ENCODE peak calls at places on chromosomes 5 and 9, in five cellular contexts. P is CD4-positive, alpha-beta T cell; B is activated B cell treated with CpG ODN at 0.5 μM for 24 hours; K is lower lobe of right lung; Q is aorta. W is an unnamed sample.

GRCh38 chr5:75054110-75054930 is 2.0 kb upstream of the GCNT4 start:
- ATAC-seq in P (no peak), B (no peak), K (peak), Q (peak), W (no peak)

GRCh38 chr9:79973627-79974026 is 401.9 kb downstream of the TLE4 start:
- ATAC-seq in P (no peak), B (no peak), K (no peak), Q (no peak), W (no peak)

GRCh38 chr5:73812962-73813588 is 187.1 kb downstream of the ARHGEF28 start:
- ATAC-seq in P (no peak), B (no peak), K (peak), Q (no peak), W (no peak)

GRCh38 chr9:131899248-131899882 is 159.5 kb upstream of the RAPGEF1 start:
- ATAC-seq in P (no peak), B (no peak), K (no peak), Q (no peak), W (no peak)

GRCh38 chr5:168118042-168118668 is 173.3 kb upstream of the WWC1 start:
- ATAC-seq in P (no peak), B (no peak), K (no peak), Q (no peak), W (no peak)

GRCh38 chr5:138305797-138306196 is 25.8 kb downstream of the CDC25C start:
- ATAC-seq in P (no peak), B (no peak), K (no peak), Q (no peak), W (no peak)

GRCh38 chr5:144465441-144465840 is 294.8 kb downstream of the KCTD16 start:
- ATAC-seq in P (no peak), B (no peak), K (no peak), Q (no peak), W (no peak)

GRCh38 chr5:50365615-50366251 is 75.4 kb downstream of the EMB start:
- ATAC-seq in P (no peak), B (no peak), K (no peak), Q (peak), W (no peak)

GRCh38 chr9:116123171-116123570 is 30.4 kb upstream of the PAPPA start:
- ATAC-seq in P (no peak), B (no peak), K (no peak), Q (no peak), W (no peak)

GRCh38 chr5:74052441-74052840 is 426.4 kb downstream of the ARHGEF28 start:
- ATAC-seq in P (no peak), B (no peak), K (no peak), Q (no peak), W (no peak)

GRCh38 chr5:176632777-176633176 is 2.3 kb downstream of the EIF4E1B start:
- ATAC-seq in P (no peak), B (no peak), K (no peak), Q (no peak), W (no peak)

GRCh38 chr5:79938468-79938867 is 52.6 kb downstream of the MTX3 start:
- ATAC-seq in P (no peak), B (no peak), K (no peak), Q (no peak), W (no peak)

GRCh38 chr5:68646142-68646541 is 430.6 kb downstream of the PIK3R1 start:
- ATAC-seq in P (no peak), B (no peak), K (no peak), Q (peak), W (no peak)

GRCh38 chr5:138972230-138972629 is 97.1 kb upstream of the LRRTM2 start:
- ATAC-seq in P (no peak), B (no peak), K (no peak), Q (no peak), W (no peak)

GRCh38 chr9:131744171-131744714 is 4.4 kb upstream of the RAPGEF1 start:
- ATAC-seq in P (peak), B (peak), K (no peak), Q (no peak), W (peak)

GRCh38 chr9:98774746-98775145 is 21.6 kb downstream of the ANKS6 start:
- ATAC-seq in P (no peak), B (no peak), K (peak), Q (no peak), W (no peak)

GRCh38 chr9:124419832-124420489 is 4.7 kb upstream of the PSMB7 start:
- ATAC-seq in P (no peak), B (no peak), K (no peak), Q (no peak), W (no peak)

GRCh38 chr5:124195416-124195815 is 551.0 kb downstream of the ZNF608 start:
- ATAC-seq in P (no peak), B (no peak), K (no peak), Q (no peak), W (no peak)

GRCh38 chr5:112165897-112166737 is 253.0 kb downstream of the EPB41L4A start:
- ATAC-seq in P (no peak), B (no peak), K (peak), Q (no peak), W (no peak)

GRCh38 chr9:80231847-80232246 is 660.1 kb downstream of the TLE4 start:
- ATAC-seq in P (no peak), B (peak), K (no peak), Q (no peak), W (peak)

GRCh38 chr9:126549246-126550006 is 64.3 kb upstream of the LMX1B start:
- ATAC-seq in P (no peak), B (no peak), K (no peak), Q (no peak), W (peak)

GRCh38 chr5:30040483-30041116 is 1152.9 kb upstream of the CDH6 start:
- ATAC-seq in P (no peak), B (no peak), K (peak), Q (no peak), W (no peak)

GRCh38 chr9:3578786-3579185 is 53.0 kb upstream of the RFX3 start:
- ATAC-seq in P (no peak), B (no peak), K (no peak), Q (no peak), W (no peak)

GRCh38 chr9:127991017-127991756 is 10.4 kb upstream of the EEIG1 start:
- ATAC-seq in P (peak), B (peak), K (peak), Q (no peak), W (peak)

GRCh38 chr5:172556971-172557461 is 84.0 kb upstream of the NEURL1B start:
- ATAC-seq in P (no peak), B (no peak), K (peak), Q (peak), W (no peak)

GRCh38 chr9:106773750-106774149 is 89.2 kb upstream of the ZNF462 start:
- ATAC-seq in P (no peak), B (no peak), K (no peak), Q (no peak), W (no peak)

GRCh38 chr9:35605336-35606137 is 475 bp downstream of the TESK1 start:
- ATAC-seq in P (no peak), B (peak), K (no peak), Q (no peak), W (peak)

GRCh38 chr5:66647146-66647856 is 51.1 kb downstream of the MAST4 start:
- ATAC-seq in P (no peak), B (no peak), K (peak), Q (no peak), W (no peak)

GRCh38 chr5:131367219-131367860 is 103.5 kb downstream of the CDC42SE2 start:
- ATAC-seq in P (no peak), B (no peak), K (no peak), Q (no peak), W (no peak)

W was measured in stimulated activated memory B cell treated with anti-CD40 and anti-IgM and Interleukin-4, amounts not matched to agents 10 μg/mL and 1 μg/mL and 100 μg/mL, for 72 hours.